ENCODE peak calls at places on chromosomes 13 and 19, in five cellular contexts. L is upper lobe of right lung, M is NT2/D1, P is Karpas-422, U is vagina. O is an unnamed sample.

GRCh38 chr13:66424417-66424816 is 805.7 kb downstream of the PCDH9 start:
- DNase-seq in L (no peak), M (no peak), P (no peak), U (no peak), O (no peak)

GRCh38 chr13:99654076-99654475 is 152.8 kb downstream of the TM9SF2 start:
- DNase-seq in L (no peak), M (no peak), P (no peak), U (no peak), O (no peak)

GRCh38 chr13:24626449-24626848 is 53.8 kb upstream of the ATP12A start:
- DNase-seq in L (no peak), M (no peak), P (no peak), U (no peak), O (no peak)

GRCh38 chr13:101289764-101290163 is 126.5 kb downstream of the NALCN start:
- DNase-seq in L (no peak), M (peak; percentile 38), P (peak; percentile 82), U (no peak), O (peak; percentile 65)

GRCh38 chr13:95411641-95412040 is 110.4 kb upstream of the ABCC4 start:
- DNase-seq in L (no peak), M (no peak), P (no peak), U (no peak), O (no peak)

GRCh38 chr19:46783670-46784069 is 4.7 kb downstream of the SLC1A5 start:
- DNase-seq in L (no peak), M (no peak), P (peak; percentile 32), U (no peak), O (peak; percentile 26)

GRCh38 chr13:81148822-81149221 is 807.9 kb upstream of the SPRY2 start:
- DNase-seq in L (no peak), M (no peak), P (no peak), U (no peak), O (no peak)

GRCh38 chr13:112938680-112939079 is 30.3 kb upstream of the MCF2L start:
- DNase-seq in L (no peak), M (no peak), P (no peak), U (no peak), O (peak; percentile 25)

GRCh38 chr13:98984983-98985382 is 7.1 kb upstream of the DOCK9 start:
- DNase-seq in L (no peak), M (no peak), P (no peak), U (no peak), O (peak; percentile 48)

GRCh38 chr13:113862191-113862765 is 1.6 kb downstream of the GAS6 start:
- DNase-seq in L (no peak), M (no peak), P (no peak), U (no peak), O (peak; percentile 63)

GRCh38 chr13:98810746-98811145 is 58.3 kb upstream of the SLC15A1 start:
- DNase-seq in L (no peak), M (no peak), P (no peak), U (no peak), O (no peak)

GRCh38 chr13:40026741-40027140 is 371.3 kb downstream of the COG6 start:
- DNase-seq in L (no peak), M (no peak), P (no peak), U (no peak), O (no peak)

GRCh38 chr19:18099623-18099995 is 2.0 kb downstream of the MAST3 start:
- DNase-seq in L (no peak), M (no peak), P (no peak), U (no peak), O (no peak)

GRCh38 chr13:113937497-113938140 is 36.3 kb downstream of the C13orf46 start:
- DNase-seq in L (no peak), M (no peak), P (no peak), U (no peak), O (no peak)

GRCh38 chr19:38210458-38210987 is 13.5 kb downstream of the DPF1 start:
- DNase-seq in L (no peak), M (peak; percentile 58), P (no peak), U (no peak), O (peak; percentile 98)

GRCh38 chr19:48481846-48482639 is 12.9 kb downstream of the CYTH2 start:
- DNase-seq in L (no peak), M (no peak), P (no peak), U (no peak), O (no peak)

GRCh38 chr19:49506575-49507105 is 5.8 kb upstream of the FCGRT start:
- DNase-seq in L (peak; percentile 73), M (peak; percentile 66), P (peak; percentile 95), U (no peak), O (peak; percentile 92)

GRCh38 chr19:54148158-54148557 is 10.6 kb downstream of the CNOT3 start:
- DNase-seq in L (no peak), M (no peak), P (no peak), U (no peak), O (peak; percentile 46)

GRCh38 chr19:49809155-49809986 is 3.7 kb downstream of the FUZ start:
- DNase-seq in L (peak; percentile 85), M (no peak), P (peak; percentile 75), U (no peak), O (peak; percentile 88)

GRCh38 chr19:33905473-33905936 is 108.8 kb downstream of the KCTD15 start:
- DNase-seq in L (peak; percentile 72), M (no peak), P (no peak), U (no peak), O (peak; percentile 77)

GRCh38 chr13:51412431-51412830 is 40.4 kb downstream of the INTS6 start:
- DNase-seq in L (no peak), M (no peak), P (no peak), U (no peak), O (no peak)

GRCh38 chr19:15551183-15552004 is 43.1 kb downstream of the CYP4F22 start:
- DNase-seq in L (peak; percentile 72), M (peak; percentile 62), P (no peak), U (no peak), O (peak; percentile 77)

GRCh38 chr13:78182813-78183212 is 264.2 kb upstream of the EDNRB start:
- DNase-seq in L (no peak), M (no peak), P (no peak), U (no peak), O (no peak)

GRCh38 chr13:78190296-78190695 is 271.7 kb upstream of the EDNRB start:
- DNase-seq in L (no peak), M (no peak), P (no peak), U (no peak), O (no peak)

GRCh38 chr13:78187781-78188180 is 269.1 kb upstream of the EDNRB start:
- DNase-seq in L (no peak), M (no peak), P (no peak), U (no peak), O (no peak)

GRCh38 chr13:78183737-78184136 is 265.1 kb upstream of the EDNRB start:
- DNase-seq in L (no peak), M (no peak), P (no peak), U (no peak), O (no peak)

GRCh38 chr13:78185700-78186099 is 267.1 kb upstream of the EDNRB start:
- DNase-seq in L (no peak), M (no peak), P (no peak), U (no peak), O (no peak)
- H3K4me3 ChIP-seq in L (no peak overlapping the region), M (no peak overlapping the region), P (no peak overlapping the region), U (no peak overlapping the region), O (no peak overlapping the region)

GRCh38 chr19:45057444-45057843 is 18.6 kb downstream of the CLASRP start:
- DNase-seq in L (no peak), M (no peak), P (no peak), U (no peak), O (peak; percentile 33)
- H3K36me3 ChIP-seq in L (peaks cover 100% of the 10 kb centered on the region), M (peaks cover 89% of the 10 kb centered on the region), P (peaks cover 28% of the 10 kb centered on the region), U (peaks cover 10% of the 10 kb centered on the region), O (peaks cover 53% of the 10 kb centered on the region)

GRCh38 chr19:32041681-32042292 is 303.6 kb upstream of the ZNF507 start:
- DNase-seq in L (peak; percentile 74), M (peak; percentile 11), P (peak; percentile 64), U (no peak), O (peak; percentile 68)
- H3K4me3 ChIP-seq in L (peak overlapping the region; percentile 44), M (no peak overlapping the region), P (no peak overlapping the region), U (peak overlapping the region; percentile 18), O (peak overlapping the region; percentile 27)

DNA sequence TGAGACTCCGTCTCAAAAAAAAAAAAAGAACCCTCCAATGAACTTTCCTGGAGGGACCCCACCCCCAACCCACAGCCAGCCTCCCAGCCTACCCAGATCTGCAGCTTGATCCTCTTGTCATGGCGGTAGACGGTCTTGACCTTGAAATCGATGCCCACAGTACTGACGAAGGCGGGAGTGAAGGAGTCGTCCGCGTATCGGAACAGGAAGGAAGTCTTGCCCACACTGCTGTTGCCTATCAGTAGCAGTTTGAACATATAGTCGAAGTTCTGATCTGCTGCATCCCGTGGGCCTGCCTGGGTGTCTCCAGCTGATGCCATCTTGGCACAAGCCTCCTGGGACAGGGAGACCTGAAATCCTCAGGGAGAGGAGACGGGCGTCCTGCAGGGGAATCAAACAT is 2.4 kb downstream of the RAB3D start:
- DNase-seq in L (no peak), M (no peak), P (no peak), U (no peak), O (no peak)
- H3K36me3 ChIP-seq in L (peaks cover 45% of the 10 kb centered on the region), M (peaks cover 32% of the 10 kb centered on the region), P (peaks cover 12% of the 10 kb centered on the region), U (no peaks in the 10 kb centered on the region), O (peaks cover 5% of the 10 kb centered on the region)

GRCh38 chr19:2081873-2082810 is 14.0 kb downstream of the MOB3A start:
- DNase-seq in L (no peak), M (no peak), P (no peak), U (no peak), O (no peak)
- H3K4me3 ChIP-seq in L (peak overlapping the region; percentile 47), M (no peak overlapping the region), P (no peak overlapping the region), U (no peak overlapping the region), O (no peak overlapping the region)

GRCh38 chr19:4695224-4695731 is 25.1 kb upstream of the MYDGF start:
- DNase-seq in L (no peak), M (no peak), P (no peak), U (no peak), O (no peak)
- H3K36me3 ChIP-seq in L (peaks cover 90% of the 10 kb centered on the region), M (peaks cover 93% of the 10 kb centered on the region), P (peaks cover 10% of the 10 kb centered on the region), U (peaks cover 3% of the 10 kb centered on the region), O (peaks cover 38% of the 10 kb centered on the region)

GRCh38 chr19:39698535-39698934 is 5.7 kb upstream of the LGALS14 start:
- DNase-seq in L (no peak), M (no peak), P (no peak), U (no peak), O (no peak)
- H3K4me3 ChIP-seq in L (no peak overlapping the region), M (no peak overlapping the region), P (no peak overlapping the region), U (no peak overlapping the region), O (no peak overlapping the region)

GRCh38 chr19:5182811-5183210 is 157.8 kb downstream of the PTPRS start:
- DNase-seq in L (no peak), M (no peak), P (no peak), U (no peak), O (no peak)
- H3K36me3 ChIP-seq in L (no peaks in the 10 kb centered on the region), M (no peaks in the 10 kb centered on the region), P (no peaks in the 10 kb centered on the region), U (no peaks in the 10 kb centered on the region), O (no peaks in the 10 kb centered on the region)

O was measured in H7.